ENCODE peak calls at places on chromosomes 5 and 9, in four cellular contexts. A, Q, U and R are unnamed samples.

GRCh38 chr5:67267522-67268232 is 71.1 kb upstream of the CD180 start:
- DNase-seq in Q (no peak), A (peak; percentile 47), U (peak; percentile 14), R (peak; percentile 44)

GRCh38 chr9:6055213-6055612 is 39.8 kb upstream of the RANBP6 start:
- DNase-seq in U (no peak), A (peak; percentile 32), Q (no peak), R (peak; percentile 71)

GRCh38 chr5:102561894-102562760 is 63.3 kb upstream of the SLCO6A1 start:
- DNase-seq in A (peak; percentile 5), Q (no peak), U (no peak), R (no peak)

GRCh38 chr9:136629879-136630661 is 32.6 kb upstream of the EGFL7 start:
- DNase-seq in U (peak; percentile 91), Q (peak; percentile 79), A (no peak), R (peak; percentile 64)

GRCh38 chr5:81719743-81720142 is 31.2 kb downstream of the SSBP2 start:
- DNase-seq in U (no peak), Q (no peak), A (no peak), R (no peak)

GRCh38 chr5:140246378-140247122 is 56.4 kb downstream of the PFDN1 start:
- DNase-seq in Q (no peak), A (peak; percentile 59), U (peak; percentile 37), R (no peak)

GRCh38 chr9:2101524-2101923 is 86.4 kb downstream of the SMARCA2 start:
- DNase-seq in U (no peak), Q (no peak), A (no peak), R (no peak)

GRCh38 chr5:150763023-150763793 is 4.4 kb upstream of the DCTN4 start:
- DNase-seq in A (no peak), U (peak; percentile 30), Q (no peak), R (peak; percentile 46)

GRCh38 chr5:114665551-114665950 is 303.7 kb downstream of the KCNN2 start:
- DNase-seq in Q (no peak), A (no peak), U (no peak), R (no peak)

GRCh38 chr5:32908646-32909045 is 197.5 kb downstream of the NPR3 start:
- DNase-seq in U (no peak), A (no peak), Q (no peak), R (no peak)

GRCh38 chr5:144209421-144209820 is 38.7 kb downstream of the KCTD16 start:
- DNase-seq in U (no peak), Q (no peak), A (no peak), R (no peak)

GRCh38 chr5:16886366-16886736 is 49.7 kb downstream of the MYO10 start:
- DNase-seq in U (no peak), A (no peak), Q (no peak), R (no peak)

GRCh38 chr5:173746050-173746449 is 129.6 kb upstream of the BOD1 start:
- DNase-seq in Q (no peak), A (no peak), U (no peak), R (no peak)

GRCh38 chr5:109409061-109409843 is 522 bp downstream of the PJA2 start:
- DNase-seq in A (peak; percentile 75), U (peak; percentile 77), Q (peak; percentile 32), R (peak; percentile 70)

GRCh38 chr9:73118297-73118696 is 33.4 kb upstream of the ANXA1 start:
- DNase-seq in U (no peak), Q (no peak), A (no peak), R (no peak)

GRCh38 chr5:137310051-137310730 is 188.9 kb downstream of the SPOCK1 start:
- DNase-seq in A (no peak), Q (no peak), U (no peak), R (no peak)

GRCh38 chr9:96874947-96875459 is 20.7 kb upstream of the ZNF782 start:
- DNase-seq in U (no peak), A (no peak), Q (no peak), R (no peak)

GRCh38 chr5:106801554-106801953 is 869.2 kb downstream of the EFNA5 start:
- DNase-seq in A (no peak), U (no peak), Q (no peak), R (no peak)

GRCh38 chr9:18601956-18602355 is 128.0 kb downstream of the ADAMTSL1 start:
- DNase-seq in U (no peak), A (no peak), Q (no peak), R (no peak)